ENCODE peak calls at places on chromosomes 7 and 10, in eight cellular contexts. N is fibroblast of mammary gland, C is SK-MEL-5, W is ovary, Z is NCI-H460, S is EL, D is KG1, I is left kidney. V is an unnamed sample.

GRCh38 chr10:14022954-14023353 is 307.8 kb downstream of the FRMD4A start:
- DNase-seq in N (peak), C (no peak), W (no peak), Z (no peak), S (peak), D (no peak), I (peak), V (no peak)

GRCh38 chr10:129765664-129766550 is 198.2 kb downstream of the EBF3 start:
- DNase-seq in N (no peak), C (no peak), W (no peak), Z (no peak), S (no peak), D (no peak), I (no peak), V (no peak)

GRCh38 chr7:151278949-151279348 is 30.5 kb upstream of the SMARCD3 start:
- DNase-seq in N (no peak), C (no peak), W (no peak), Z (no peak), S (no peak), D (no peak), I (no peak), V (no peak)

GRCh38 chr7:112707655-112708054 is 82.5 kb downstream of the TMEM168 start:
- DNase-seq in N (no peak), C (no peak), W (no peak), Z (no peak), S (no peak), D (no peak), I (peak), V (no peak)

GRCh38 chr7:106485031-106485551 is 175.9 kb downstream of the CCDC71L start:
- DNase-seq in N (peak), C (no peak), W (no peak), Z (no peak), S (peak), D (no peak), I (no peak), V (peak)

GRCh38 chr7:5533821-5534367 is 110.3 kb upstream of the TNRC18 start:
- DNase-seq in N (no peak), C (no peak), W (no peak), Z (no peak), S (no peak), D (no peak), I (no peak), V (no peak)

GRCh38 chr7:45687185-45687560 is 113.0 kb downstream of the ADCY1 start:
- DNase-seq in N (no peak), C (no peak), W (no peak), Z (no peak), S (no peak), D (no peak), I (no peak), V (no peak)

GRCh38 chr7:1535100-1535458 is 4.6 kb downstream of the MAFK start:
- DNase-seq in N (no peak), C (no peak), W (no peak), Z (no peak), S (no peak), D (no peak), I (no peak), V (no peak)

GRCh38 chr7:142177869-142178268 is 66.4 kb downstream of the MGAM2 start:
- DNase-seq in N (no peak), C (no peak), W (no peak), Z (no peak), S (peak), D (no peak), I (no peak), V (no peak)

GRCh38 chr7:147804032-147804431 is 786.5 kb upstream of the C7orf33 start:
- DNase-seq in N (no peak), C (no peak), W (no peak), Z (no peak), S (no peak), D (no peak), I (no peak), V (no peak)

GRCh38 chr10:6918305-6918704 is 338.2 kb upstream of the PRKCQ start:
- DNase-seq in N (peak), C (peak), W (no peak), Z (peak), S (peak), D (peak), I (peak), V (no peak)

GRCh38 chr7:4633012-4633411 is 49.1 kb upstream of the FOXK1 start:
- DNase-seq in N (peak), C (peak), W (no peak), Z (peak), S (peak), D (no peak), I (no peak), V (no peak)

GRCh38 chr10:69335063-69335587 is 56.8 kb downstream of the HK1 start:
- DNase-seq in N (peak), C (no peak), W (no peak), Z (no peak), S (no peak), D (peak), I (no peak), V (peak)

GRCh38 chr7:142872106-142872675 is 13.4 kb downstream of the TRPV6 start:
- DNase-seq in N (no peak), C (no peak), W (no peak), Z (no peak), S (no peak), D (no peak), I (no peak), V (no peak)

GRCh38 chr10:5033061-5033770 is 29.6 kb upstream of the AKR1C2 start:
- DNase-seq in N (peak), C (no peak), W (no peak), Z (peak), S (peak), D (no peak), I (no peak), V (peak)

GRCh38 chr7:155281411-155281969 is 16.2 kb upstream of the INSIG1 start:
- DNase-seq in N (no peak), C (no peak), W (no peak), Z (no peak), S (no peak), D (no peak), I (no peak), V (no peak)

GRCh38 chr7:32496052-32496813 is 944 bp downstream of the AVL9 start:
- DNase-seq in N (no peak), C (no peak), W (no peak), Z (no peak), S (peak), D (no peak), I (no peak), V (peak)

GRCh38 chr10:47034511-47035051 is 123.4 kb downstream of the PTPN20 start:
- DNase-seq in N (no peak), C (no peak), W (no peak), Z (no peak), S (no peak), D (no peak), I (peak), V (no peak)

GRCh38 chr10:62373995-62374861 is at the start of gene ZNF365:
- DNase-seq in N (peak), C (peak), W (no peak), Z (peak), S (peak), D (no peak), I (peak), V (peak)

GRCh38 chr7:122688385-122688998 is 10.4 kb downstream of the RNF133 start:
- DNase-seq in N (no peak), C (no peak), W (no peak), Z (no peak), S (no peak), D (no peak), I (peak), V (peak)

GRCh38 chr10:119030421-119031250 is 1.1 kb downstream of the NANOS1 start:
- DNase-seq in N (peak), C (peak), W (no peak), Z (peak), S (peak), D (no peak), I (peak), V (peak)

GRCh38 chr7:96355990-96356506 is 34.1 kb upstream of the SLC25A13 start:
- DNase-seq in N (no peak), C (no peak), W (no peak), Z (no peak), S (no peak), D (no peak), I (no peak), V (no peak)

GRCh38 chr7:110856704-110857103 is 234.2 kb upstream of the LRRN3 start:
- DNase-seq in N (peak), C (no peak), W (no peak), Z (no peak), S (no peak), D (no peak), I (no peak), V (no peak)

GRCh38 chr10:90642136-90642535 is 215.7 kb downstream of the HTR7 start:
- DNase-seq in N (peak), C (no peak), W (no peak), Z (no peak), S (no peak), D (no peak), I (no peak), V (no peak)

GRCh38 chr10:30639946-30640786 is 10.6 kb upstream of the LYZL2 start:
- DNase-seq in N (peak), C (peak), W (no peak), Z (peak), S (peak), D (peak), I (peak), V (peak)

GRCh38 chr10:71266147-71266917 is 52.7 kb upstream of the SLC29A3 start:
- DNase-seq in N (peak), C (no peak), W (peak), Z (peak), S (peak), D (no peak), I (no peak), V (peak)

GRCh38 chr7:156475666-156476065 is 164.9 kb upstream of the RNF32 start:
- DNase-seq in N (peak), C (no peak), W (no peak), Z (peak), S (peak), D (no peak), I (no peak), V (no peak)

GRCh38 chr7:23347682-23348180 is 48.6 kb downstream of the MALSU1 start:
- DNase-seq in N (peak), C (peak), W (no peak), Z (peak), S (peak), D (peak), I (no peak), V (peak)

GRCh38 chr7:142785841-142786250 is 15.1 kb downstream of the PRSS2 start:
- DNase-seq in N (no peak), C (no peak), W (no peak), Z (no peak), S (no peak), D (no peak), I (no peak), V (no peak)

GRCh38 chr10:132328738-132329137 is 3.3 kb upstream of the LRRC27 start:
- DNase-seq in N (peak), C (no peak), W (no peak), Z (no peak), S (no peak), D (no peak), I (peak), V (no peak)

GRCh38 chr7:149007615-149008014 is 20.7 kb downstream of the PDIA4 start:
- DNase-seq in N (no peak), C (peak), W (no peak), Z (no peak), S (peak), D (no peak), I (no peak), V (no peak)

GRCh38 chr10:10792681-10793080 is 225.0 kb upstream of the CELF2 start:
- DNase-seq in N (peak), C (no peak), W (no peak), Z (peak), S (peak), D (no peak), I (peak), V (peak)

GRCh38 chr7:158501300-158502067 is 86.1 kb downstream of the PTPRN2 start:
- DNase-seq in N (no peak), C (no peak), W (no peak), Z (no peak), S (no peak), D (no peak), I (peak), V (no peak)

GRCh38 chr7:7779888-7780287 is 61.5 kb upstream of the RPA3 start:
- DNase-seq in N (no peak), C (peak), W (no peak), Z (no peak), S (no peak), D (no peak), I (no peak), V (no peak)

GRCh38 chr7:78472519-78472918 is 673.9 kb downstream of the PHTF2 start:
- DNase-seq in N (peak), C (no peak), W (no peak), Z (no peak), S (peak), D (no peak), I (no peak), V (no peak)

GRCh38 chr7:92135490-92135889 is 1.2 kb upstream of the CYP51A1 start:
- DNase-seq in N (no peak), C (no peak), W (no peak), Z (no peak), S (no peak), D (no peak), I (peak), V (no peak)

GRCh38 chr10:44010873-44011602 is 362.4 kb upstream of the ZNF32 start:
- DNase-seq in N (no peak), C (no peak), W (no peak), Z (no peak), S (peak), D (no peak), I (no peak), V (peak)

GRCh38 chr10:93872776-93873175 is 21.0 kb upstream of the SLC35G1 start:
- DNase-seq in N (no peak), C (no peak), W (no peak), Z (no peak), S (no peak), D (no peak), I (no peak), V (no peak)